ENCODE peak calls at places on chromosomes 5 and 9, in six cellular contexts. One of them, this sample, is unnamed.

GRCh38 chr5:116361171-116361967 is 213.3 kb downstream of the SEMA6A start:
- DNase-seq in nephron progenitor cell: peak
- DNase-seq in right lobe of liver: peak
- DNase-seq in uterus: peak
- DNase-seq in spleen: peak
- DNase-seq in MCF 10A: no peak
- DNase-seq in this sample: peak

GRCh38 chr9:113269355-113269754 is 6.0 kb downstream of the CDC26 start:
- DNase-seq in right lobe of liver: no peak
- DNase-seq in spleen: no peak
- DNase-seq in nephron progenitor cell: no peak
- DNase-seq in MCF 10A: no peak
- DNase-seq in uterus: no peak
- DNase-seq in this sample: no peak

GRCh38 chr5:157951673-157952373 is 92.9 kb upstream of the CLINT1 start:
- DNase-seq in uterus: no peak
- DNase-seq in MCF 10A: peak
- DNase-seq in nephron progenitor cell: no peak
- DNase-seq in right lobe of liver: no peak
- DNase-seq in spleen: no peak
- DNase-seq in this sample: no peak

GRCh38 chr5:126531543-126532120 is 63.4 kb downstream of the ALDH7A1 start:
- DNase-seq in nephron progenitor cell: no peak
- DNase-seq in right lobe of liver: no peak
- DNase-seq in uterus: no peak
- DNase-seq in spleen: no peak
- DNase-seq in MCF 10A: no peak
- DNase-seq in this sample: no peak

GRCh38 chr9:95249986-95250385 is 67.5 kb downstream of the FANCC start:
- DNase-seq in nephron progenitor cell: no peak
- DNase-seq in MCF 10A: no peak
- DNase-seq in uterus: no peak
- DNase-seq in spleen: no peak
- DNase-seq in right lobe of liver: no peak
- DNase-seq in this sample: no peak

GRCh38 chr5:53820119-53820801 is 259.8 kb downstream of the NDUFS4 start:
- DNase-seq in uterus: no peak
- DNase-seq in right lobe of liver: no peak
- DNase-seq in nephron progenitor cell: no peak
- DNase-seq in spleen: no peak
- DNase-seq in MCF 10A: no peak
- DNase-seq in this sample: no peak

GRCh38 chr9:121359358-121360294 is 10.4 kb downstream of the STOM start:
- DNase-seq in right lobe of liver: no peak
- DNase-seq in nephron progenitor cell: no peak
- DNase-seq in uterus: no peak
- DNase-seq in MCF 10A: no peak
- DNase-seq in spleen: no peak
- DNase-seq in this sample: no peak

GRCh38 chr5:42940853-42941252 is 99.3 kb downstream of the ANXA2R start:
- DNase-seq in right lobe of liver: no peak
- DNase-seq in MCF 10A: no peak
- DNase-seq in uterus: no peak
- DNase-seq in nephron progenitor cell: no peak
- DNase-seq in spleen: no peak
- DNase-seq in this sample: no peak

GRCh38 chr5:69261034-69261433 is 26.3 kb downstream of the CDK7 start:
- DNase-seq in right lobe of liver: no peak
- DNase-seq in spleen: no peak
- DNase-seq in MCF 10A: no peak
- DNase-seq in uterus: no peak
- DNase-seq in nephron progenitor cell: no peak
- DNase-seq in this sample: no peak

GRCh38 chr9:92393686-92394085 is 10.7 kb downstream of the OGN start:
- DNase-seq in uterus: no peak
- DNase-seq in MCF 10A: no peak
- DNase-seq in spleen: no peak
- DNase-seq in nephron progenitor cell: no peak
- DNase-seq in right lobe of liver: no peak
- DNase-seq in this sample: no peak

GRCh38 chr9:114958021-114958846 is 27.8 kb upstream of the TNFSF8 start:
- DNase-seq in right lobe of liver: peak
- DNase-seq in uterus: no peak
- DNase-seq in nephron progenitor cell: no peak
- DNase-seq in MCF 10A: peak
- DNase-seq in spleen: peak
- DNase-seq in this sample: peak

GRCh38 chr9:30765318-30765717 is 1619.1 kb upstream of the ACO1 start:
- DNase-seq in spleen: no peak
- DNase-seq in nephron progenitor cell: no peak
- DNase-seq in MCF 10A: no peak
- DNase-seq in right lobe of liver: no peak
- DNase-seq in uterus: no peak
- DNase-seq in this sample: no peak

GRCh38 chr5:173119719-173120118 is 24.6 kb upstream of the BNIP1 start:
- DNase-seq in MCF 10A: no peak
- DNase-seq in nephron progenitor cell: no peak
- DNase-seq in uterus: no peak
- DNase-seq in right lobe of liver: no peak
- DNase-seq in spleen: no peak
- DNase-seq in this sample: no peak

GRCh38 chr9:93127395-93127911 is 6.6 kb downstream of the NINJ1 start:
- DNase-seq in MCF 10A: no peak
- DNase-seq in right lobe of liver: peak
- DNase-seq in nephron progenitor cell: no peak
- DNase-seq in uterus: peak
- DNase-seq in spleen: peak
- DNase-seq in this sample: peak

GRCh38 chr5:124411089-124411488 is 335.4 kb downstream of the ZNF608 start:
- DNase-seq in spleen: no peak
- DNase-seq in uterus: no peak
- DNase-seq in nephron progenitor cell: no peak
- DNase-seq in right lobe of liver: no peak
- DNase-seq in MCF 10A: no peak
- DNase-seq in this sample: no peak

GRCh38 chr9:115543511-115543910 is 425.6 kb upstream of the TNC start:
- DNase-seq in right lobe of liver: no peak
- DNase-seq in spleen: no peak
- DNase-seq in uterus: no peak
- DNase-seq in MCF 10A: no peak
- DNase-seq in nephron progenitor cell: no peak
- DNase-seq in this sample: no peak

GRCh38 chr9:77926314-77926959 is 105.2 kb downstream of the GNAQ start:
- DNase-seq in right lobe of liver: no peak
- DNase-seq in spleen: no peak
- DNase-seq in MCF 10A: peak
- DNase-seq in uterus: no peak
- DNase-seq in nephron progenitor cell: no peak
- DNase-seq in this sample: no peak

GRCh38 chr5:147809830-147810666 is 21.4 kb downstream of the SPINK1 start:
- DNase-seq in spleen: no peak
- DNase-seq in MCF 10A: no peak
- DNase-seq in right lobe of liver: no peak
- DNase-seq in nephron progenitor cell: no peak
- DNase-seq in uterus: no peak
- DNase-seq in this sample: no peak

GRCh38 chr9:134967547-134967930 is 49.8 kb upstream of the FCN1 start:
- DNase-seq in right lobe of liver: peak
- DNase-seq in spleen: peak
- DNase-seq in uterus: no peak
- DNase-seq in nephron progenitor cell: no peak
- DNase-seq in MCF 10A: no peak
- DNase-seq in this sample: no peak

GRCh38 chr9:37405350-37405749 is 17.1 kb upstream of the GRHPR start:
- DNase-seq in nephron progenitor cell: no peak
- DNase-seq in right lobe of liver: no peak
- DNase-seq in spleen: no peak
- DNase-seq in MCF 10A: no peak
- DNase-seq in uterus: no peak
- DNase-seq in this sample: no peak

GRCh38 chr5:88892669-88893068 is 9.7 kb upstream of the MEF2C start:
- DNase-seq in spleen: no peak
- DNase-seq in MCF 10A: no peak
- DNase-seq in right lobe of liver: no peak
- DNase-seq in uterus: no peak
- DNase-seq in nephron progenitor cell: no peak
- DNase-seq in this sample: no peak

GRCh38 chr9:95032580-95033298 is 284.8 kb downstream of the FANCC start:
- DNase-seq in nephron progenitor cell: no peak
- DNase-seq in right lobe of liver: no peak
- DNase-seq in uterus: no peak
- DNase-seq in MCF 10A: no peak
- DNase-seq in spleen: no peak
- DNase-seq in this sample: no peak

GRCh38 chr5:59184769-59185168 is 601.9 kb downstream of the RAB3C start:
- DNase-seq in spleen: no peak
- DNase-seq in uterus: no peak
- DNase-seq in right lobe of liver: no peak
- DNase-seq in nephron progenitor cell: no peak
- DNase-seq in MCF 10A: no peak
- DNase-seq in this sample: no peak

GRCh38 chr5:59187772-59188347 is 605.0 kb downstream of the RAB3C start:
- DNase-seq in uterus: no peak
- DNase-seq in right lobe of liver: no peak
- DNase-seq in nephron progenitor cell: no peak
- DNase-seq in MCF 10A: no peak
- DNase-seq in spleen: no peak
- DNase-seq in this sample: no peak

GRCh38 chr5:59188415-59189225 is 605.7 kb downstream of the RAB3C start:
- DNase-seq in right lobe of liver: peak
- DNase-seq in MCF 10A: peak
- DNase-seq in spleen: peak
- DNase-seq in uterus: peak
- DNase-seq in nephron progenitor cell: peak
- DNase-seq in this sample: peak

GRCh38 chr5:59186623-59187022 is 603.7 kb downstream of the RAB3C start:
- DNase-seq in nephron progenitor cell: no peak
- DNase-seq in uterus: no peak
- DNase-seq in MCF 10A: no peak
- DNase-seq in right lobe of liver: no peak
- DNase-seq in spleen: no peak
- DNase-seq in this sample: no peak

GRCh38 chr5:59185757-59186385 is 603.0 kb downstream of the RAB3C start:
- DNase-seq in MCF 10A: no peak
- DNase-seq in uterus: no peak
- DNase-seq in nephron progenitor cell: no peak
- DNase-seq in right lobe of liver: no peak
- DNase-seq in spleen: no peak
- DNase-seq in this sample: no peak
- TF ChIP-seq CTCF in MCF 10A: no peak
- TF ChIP-seq CTCF in uterus: no peak
- TF ChIP-seq CTCF in nephron progenitor cell: no peak
- TF ChIP-seq CTCF in right lobe of liver: no peak
- TF ChIP-seq CTCF in spleen: no peak
- TF ChIP-seq CTCF in this sample: no peak

GRCh38 chr5:1010181-1010510 is 1.5 kb downstream of the NKD2 start:
- DNase-seq in MCF 10A: no peak
- DNase-seq in spleen: peak
- DNase-seq in uterus: no peak
- DNase-seq in nephron progenitor cell: no peak
- DNase-seq in right lobe of liver: no peak
- DNase-seq in this sample: peak

GRCh38 chr5:1010641-1011046 is 2.0 kb downstream of the NKD2 start:
- DNase-seq in MCF 10A: no peak
- DNase-seq in right lobe of liver: peak
- DNase-seq in uterus: no peak
- DNase-seq in spleen: peak
- DNase-seq in nephron progenitor cell: no peak
- DNase-seq in this sample: peak

GRCh38 chr5:1012316-1012841 is 3.8 kb downstream of the NKD2 start:
- DNase-seq in right lobe of liver: peak
- DNase-seq in spleen: peak
- DNase-seq in uterus: no peak
- DNase-seq in nephron progenitor cell: peak
- DNase-seq in MCF 10A: no peak
- DNase-seq in this sample: peak

GRCh38 chr5:1011741-1012315 is 3.2 kb downstream of the NKD2 start:
- DNase-seq in MCF 10A: no peak
- DNase-seq in spleen: peak
- DNase-seq in nephron progenitor cell: peak
- DNase-seq in right lobe of liver: peak
- DNase-seq in uterus: no peak
- DNase-seq in this sample: peak

DNA sequence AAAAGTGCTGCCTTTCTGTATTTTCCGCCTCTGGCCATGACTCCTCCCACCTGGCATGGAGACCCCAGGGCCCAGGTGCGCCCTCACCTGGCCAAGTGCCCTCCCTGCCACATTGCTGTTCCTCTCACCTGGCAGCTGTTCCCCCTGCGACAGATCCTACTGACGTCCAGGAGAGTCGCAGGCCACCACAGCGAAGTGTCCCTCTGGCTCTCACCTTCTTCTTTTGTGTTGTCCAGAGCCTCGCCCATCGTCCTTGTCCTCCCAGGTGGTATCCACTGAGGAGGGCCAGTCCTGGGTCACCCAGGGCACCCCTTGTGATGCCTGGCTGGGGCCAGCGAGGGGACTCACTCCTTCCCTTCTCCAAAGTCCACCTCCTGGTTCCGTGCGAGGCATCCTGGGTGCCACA is 2.6 kb downstream of the NKD2 start:
- DNase-seq in uterus: no peak
- DNase-seq in right lobe of liver: peak
- DNase-seq in MCF 10A: peak
- DNase-seq in nephron progenitor cell: peak
- DNase-seq in spleen: peak
- DNase-seq in this sample: peak
- TF ChIP-seq CTCF in uterus: no peak
- TF ChIP-seq CTCF in right lobe of liver: peak
- TF ChIP-seq CTCF in MCF 10A: peak
- TF ChIP-seq CTCF in nephron progenitor cell: peak
- TF ChIP-seq CTCF in spleen: peak
- TF ChIP-seq CTCF in this sample: peak

GRCh38 chr5:130166839-130167490 is 262.7 kb downstream of the CHSY3 start:
- DNase-seq in uterus: no peak
- DNase-seq in MCF 10A: no peak
- DNase-seq in right lobe of liver: no peak
- DNase-seq in spleen: no peak
- DNase-seq in nephron progenitor cell: no peak
- DNase-seq in this sample: no peak
- TF ChIP-seq CTCF in uterus: no peak
- TF ChIP-seq CTCF in MCF 10A: no peak
- TF ChIP-seq CTCF in right lobe of liver: no peak
- TF ChIP-seq CTCF in spleen: no peak
- TF ChIP-seq CTCF in nephron progenitor cell: no peak
- TF ChIP-seq CTCF in this sample: no peak

DNA sequence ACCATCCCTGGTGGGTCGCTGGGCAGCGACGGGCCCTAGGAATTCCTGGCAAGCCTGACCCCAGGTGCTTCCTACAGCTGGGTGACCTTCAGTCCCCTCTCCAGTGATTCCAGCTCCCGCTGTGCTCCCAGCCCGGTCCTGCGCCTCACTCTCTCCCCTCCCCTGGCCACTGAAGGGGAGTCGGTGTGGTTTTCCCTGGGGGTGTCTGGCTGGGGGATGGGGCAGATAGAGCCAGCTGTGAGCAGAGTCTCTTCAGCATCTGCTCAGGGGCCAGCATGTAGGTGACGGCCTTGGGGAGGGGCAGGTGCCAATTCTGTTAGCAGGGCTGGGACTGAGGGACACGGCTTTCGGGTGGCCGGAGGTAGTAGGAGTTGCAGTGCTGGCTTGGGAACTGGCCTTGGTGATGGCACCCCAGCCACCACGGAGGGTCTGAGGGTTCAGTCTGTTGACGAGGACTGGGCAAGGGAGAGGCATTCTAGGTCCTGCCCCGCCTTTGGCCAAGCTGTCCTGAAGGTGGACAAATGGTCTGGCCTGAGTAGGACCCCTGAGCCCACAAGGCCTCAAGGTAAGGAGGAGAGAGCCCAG is 3.2 kb downstream of the GPSM1 start:
- DNase-seq in MCF 10A: no peak
- DNase-seq in uterus: no peak
- DNase-seq in right lobe of liver: no peak
- DNase-seq in spleen: no peak
- DNase-seq in nephron progenitor cell: no peak
- DNase-seq in this sample: no peak
- TF ChIP-seq CTCF in MCF 10A: no peak
- TF ChIP-seq CTCF in uterus: no peak
- TF ChIP-seq CTCF in right lobe of liver: no peak
- TF ChIP-seq CTCF in spleen: no peak
- TF ChIP-seq CTCF in nephron progenitor cell: no peak
- TF ChIP-seq CTCF in this sample: no peak

This sample was measured in left ventricle myocardium inferior.